ENCODE peak calls at places on chromosome 13, in five cellular contexts. K is AG04450, R is Peyer's patch, L is fibroblast of pulmonary artery, X is mucosa of descending colon. Y is an unnamed sample.

GRCh38 chr13:32117696-32118095 is 86.1 kb downstream of the FRY start:
- DNase-seq in L (no peak), X (peak), K (no peak), R (no peak), Y (no peak)

GRCh38 chr13:42594577-42595571 is 20.9 kb downstream of the TNFSF11 start:
- DNase-seq in L (peak), R (peak), X (no peak), K (peak), Y (peak)

GRCh38 chr13:71979616-71980015 is 112.6 kb upstream of the DACH1 start:
- DNase-seq in X (no peak), R (no peak), K (no peak), L (peak), Y (no peak)

GRCh38 chr13:97387487-97388353 is 46.2 kb upstream of the RAP2A start:
- DNase-seq in K (no peak), X (no peak), R (no peak), L (no peak), Y (no peak)

GRCh38 chr13:111480976-111481375 is 160.5 kb downstream of the TEX29 start:
- DNase-seq in K (no peak), X (no peak), R (peak), L (no peak), Y (no peak)

GRCh38 chr13:113117956-113118327 is 4.7 kb upstream of the F10 start:
- DNase-seq in X (no peak), L (no peak), K (no peak), R (peak), Y (no peak)

GRCh38 chr13:112204881-112205327 is 138.0 kb downstream of the SOX1 start:
- DNase-seq in K (no peak), X (no peak), R (no peak), L (no peak), Y (no peak)

GRCh38 chr13:36475468-36475867 is 43.2 kb downstream of the CCNA1 start:
- DNase-seq in L (peak), K (no peak), R (no peak), X (no peak), Y (no peak)

GRCh38 chr13:25652764-25653163 is 281.0 kb downstream of the ATP8A2 start:
- DNase-seq in K (no peak), X (no peak), L (no peak), R (no peak), Y (no peak)

GRCh38 chr13:110030394-110030928 is 244.1 kb upstream of the IRS2 start:
- DNase-seq in L (no peak), K (no peak), R (no peak), X (no peak), Y (no peak)

GRCh38 chr13:62293081-62293480 is 877.4 kb upstream of the PCDH20 start:
- DNase-seq in L (peak), K (no peak), X (no peak), R (no peak), Y (no peak)

GRCh38 chr13:113151745-113152707 is 6.4 kb upstream of the PROZ start:
- DNase-seq in R (no peak), X (no peak), K (peak), L (peak), Y (no peak)

GRCh38 chr13:42112864-42113263 is 64.4 kb downstream of the DGKH start:
- DNase-seq in X (no peak), K (no peak), R (no peak), L (no peak), Y (no peak)

GRCh38 chr13:112968380-112968909 is 569 bp upstream of the MCF2L start:
- DNase-seq in L (no peak), K (no peak), R (peak), X (peak), Y (no peak)

GRCh38 chr13:97194473-97194872 is 27.7 kb upstream of the MBNL2 start:
- DNase-seq in R (no peak), K (no peak), X (no peak), L (peak), Y (no peak)

GRCh38 chr13:98232456-98232855 is 55.4 kb upstream of the RNF113B start:
- DNase-seq in X (no peak), L (no peak), R (no peak), K (no peak), Y (no peak)

GRCh38 chr13:40060318-40061007 is 405.0 kb downstream of the COG6 start:
- DNase-seq in K (no peak), L (peak), X (no peak), R (no peak), Y (no peak)

GRCh38 chr13:110411316-110412105 is 104.4 kb downstream of the COL4A2 start:
- DNase-seq in L (no peak), K (no peak), X (no peak), R (no peak), Y (no peak)

GRCh38 chr13:113374511-113375175 is 10.7 kb upstream of the GRTP1 start:
- DNase-seq in K (no peak), L (no peak), X (no peak), R (no peak), Y (no peak)

GRCh38 chr13:21466527-21466926 is 7.4 kb upstream of the ZDHHC20 start:
- DNase-seq in L (no peak), K (no peak), X (no peak), R (no peak), Y (no peak)

GRCh38 chr13:113417836-113418721 is 35.2 kb downstream of the ADPRHL1 start:
- DNase-seq in R (no peak), K (no peak), L (no peak), X (no peak), Y (no peak)

GRCh38 chr13:111373486-111373885 is 53.0 kb downstream of the TEX29 start:
- DNase-seq in K (no peak), X (no peak), R (no peak), L (no peak), Y (no peak)

GRCh38 chr13:101529419-101529818 is 76.9 kb downstream of the ITGBL1 start:
- DNase-seq in L (peak), K (peak), X (no peak), R (no peak), Y (no peak)

GRCh38 chr13:65913173-65913572 is 1317.0 kb downstream of the PCDH9 start:
- DNase-seq in L (peak), X (no peak), R (no peak), K (peak), Y (peak)

GRCh38 chr13:111145506-111145905 is 30.4 kb downstream of the ARHGEF7 start:
- DNase-seq in R (no peak), L (no peak), K (no peak), X (no peak), Y (no peak)

GRCh38 chr13:93039131-93039530 is 187.5 kb upstream of the GPC6 start:
- DNase-seq in X (no peak), L (peak), K (no peak), R (no peak), Y (no peak)

GRCh38 chr13:94656766-94657165 is 55.1 kb downstream of the GPR180 start:
- DNase-seq in R (no peak), K (peak), L (peak), X (no peak), Y (peak)

GRCh38 chr13:21812192-21812626 is 141.3 kb downstream of the FGF9 start:
- DNase-seq in K (no peak), X (no peak), L (no peak), R (no peak), Y (no peak)

GRCh38 chr13:97122381-97122996 is 99.6 kb upstream of the MBNL2 start:
- DNase-seq in K (no peak), R (no peak), L (peak), X (no peak), Y (no peak)

DNA sequence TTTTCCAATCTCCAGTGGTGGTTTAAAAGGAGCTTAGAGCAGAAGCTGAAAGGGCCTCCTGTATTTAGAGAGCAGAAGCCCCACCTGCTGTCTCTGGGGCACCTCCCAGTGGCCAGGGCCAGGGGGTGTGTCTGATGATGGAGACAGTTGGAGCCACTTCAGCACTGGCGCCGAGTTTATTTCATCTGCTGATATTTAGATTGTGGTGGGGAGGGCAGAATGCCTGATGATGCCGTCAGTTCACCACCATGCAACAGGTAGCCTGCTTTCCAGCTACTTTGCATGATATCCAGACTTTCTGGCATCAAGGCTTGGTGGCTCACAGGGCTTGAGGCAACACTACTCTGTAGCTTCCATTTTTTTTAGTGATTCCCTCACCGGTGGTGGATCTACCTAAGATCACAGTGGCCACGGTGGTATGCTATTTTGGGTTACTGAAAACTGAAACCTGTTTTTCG is 371.9 kb downstream of the KCNRG start:
- DNase-seq in K (no peak), X (peak), R (peak), L (peak), Y (no peak)
- TF ChIP-seq CTCF in K (peak), X (no peak), R (peak), L (peak), Y (peak)

GRCh38 chr13:29846475-29847256 is 3.8 kb downstream of the UBL3 start:
- DNase-seq in X (no peak), R (no peak), L (no peak), K (no peak), Y (no peak)
- H3K4me3 ChIP-seq in X (no peak), R (peak), L (peak), K (peak), Y (peak)

GRCh38 chr13:59363950-59364349 is 799.8 kb downstream of the DIAPH3 start:
- DNase-seq in R (no peak), K (no peak), X (no peak), L (no peak), Y (no peak)

GRCh38 chr13:59360916-59361315 is 802.8 kb downstream of the DIAPH3 start:
- DNase-seq in L (no peak), R (no peak), X (no peak), K (no peak), Y (no peak)

GRCh38 chr13:59368652-59369051 is 795.1 kb downstream of the DIAPH3 start:
- DNase-seq in L (no peak), R (no peak), X (no peak), K (no peak), Y (no peak)

GRCh38 chr13:59367467-59367866 is 796.3 kb downstream of the DIAPH3 start:
- DNase-seq in R (no peak), X (no peak), K (no peak), L (no peak), Y (no peak)

DNA sequence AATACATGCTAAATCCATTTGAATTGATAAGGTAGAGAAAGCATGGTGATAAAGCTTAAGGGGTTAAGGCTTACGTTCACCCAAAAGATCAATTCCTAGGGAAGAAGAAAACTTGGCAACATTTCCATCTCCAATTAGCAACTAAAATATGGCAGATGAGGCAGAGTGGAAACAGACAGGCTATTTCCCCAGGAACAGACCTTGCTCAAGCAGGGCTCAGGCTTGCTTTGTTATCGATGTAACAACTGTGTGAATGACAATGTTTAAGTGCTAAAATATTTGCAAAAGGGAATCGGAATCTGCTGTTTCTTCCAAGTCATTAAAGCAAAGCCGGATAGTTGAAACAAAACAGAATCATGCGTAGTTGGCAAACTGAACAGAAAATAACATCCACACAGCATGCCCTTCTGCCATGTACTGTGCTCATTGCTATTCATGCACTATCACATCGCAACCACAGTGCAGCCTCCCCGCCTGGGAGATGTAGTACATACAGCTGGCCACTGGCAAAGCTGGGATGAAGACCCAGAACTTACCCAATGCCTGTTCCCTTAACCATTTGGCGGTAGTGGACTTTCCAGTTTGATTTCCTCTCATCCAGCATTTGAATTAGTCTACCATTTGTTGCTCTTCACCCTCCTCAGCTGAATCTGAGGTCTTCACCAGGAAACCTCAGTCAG is 799.1 kb downstream of the DIAPH3 start:
- DNase-seq in L (no peak), R (no peak), K (no peak), X (no peak), Y (no peak)
- TF ChIP-seq CTCF in L (peak), R (no peak), K (no peak), X (no peak), Y (no peak)

DNA sequence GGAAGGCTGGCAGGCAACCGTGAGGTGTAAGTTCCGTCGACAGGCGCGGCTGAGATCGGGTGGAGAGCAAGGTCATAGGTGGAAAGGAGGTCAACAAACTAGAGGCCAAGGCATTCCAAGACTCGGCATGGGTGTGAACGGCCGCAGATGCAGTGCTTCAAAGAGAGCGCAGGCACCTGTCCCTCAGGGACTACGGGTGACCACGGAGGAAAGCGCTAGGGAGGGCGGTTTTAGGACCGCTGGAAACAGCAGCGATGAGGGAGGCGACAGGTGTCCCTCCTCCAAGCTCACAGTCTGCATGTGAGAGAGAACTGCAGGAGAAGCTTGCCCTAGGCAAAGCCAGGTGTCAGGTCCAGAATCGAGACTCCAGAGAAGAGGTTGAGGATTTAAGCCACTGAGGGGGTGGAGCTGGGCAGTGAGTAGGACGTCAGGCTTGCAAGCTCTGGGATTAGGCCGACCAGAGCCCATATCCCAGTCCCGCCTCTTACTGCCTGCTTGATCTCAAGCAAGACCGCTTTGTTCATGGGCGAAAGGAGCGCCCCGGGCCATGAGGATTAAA is 1.6 kb upstream of the MLNR start:
- DNase-seq in X (no peak), R (no peak), L (no peak), K (no peak), Y (no peak)
- H3K4me3 ChIP-seq in X (no peak), R (no peak), L (no peak), K (no peak), Y (no peak)